ENCODE peak calls at places on chromosomes 3 and 15, in nine cellular contexts. One of them, this sample, is unnamed. For H3K36me3 and H3K4me1, the result is how much of the 10 kb centered on the place peaks cover.

GRCh38 chr15:79086814-79087213 is 3.8 kb downstream of the RASGRF1 start:
- DNase-seq in uterus: no peak
- DNase-seq in CD8-positive, alpha-beta T cell: no peak
- DNase-seq in transverse colon: no peak
- DNase-seq in colonic mucosa: no peak
- DNase-seq in GM23338: no peak
- DNase-seq in HCT116: no peak
- DNase-seq in astrocyte: no peak
- DNase-seq in MM.1S: no peak
- DNase-seq in this sample: no peak

GRCh38 chr15:96209285-96209735 is 121.2 kb upstream of the NR2F2 start:
- DNase-seq in uterus: no peak
- DNase-seq in CD8-positive, alpha-beta T cell: no peak
- DNase-seq in transverse colon: no peak
- DNase-seq in colonic mucosa: no peak
- DNase-seq in GM23338: no peak
- DNase-seq in HCT116: no peak
- DNase-seq in astrocyte: no peak
- DNase-seq in MM.1S: no peak
- DNase-seq in this sample: no peak

GRCh38 chr3:134058728-134059601 is 29.2 kb upstream of the SLCO2A1 start:
- DNase-seq in uterus: no peak
- DNase-seq in CD8-positive, alpha-beta T cell: no peak
- DNase-seq in transverse colon: no peak
- DNase-seq in colonic mucosa: peak
- DNase-seq in GM23338: no peak
- DNase-seq in HCT116: no peak
- DNase-seq in astrocyte: no peak
- DNase-seq in MM.1S: no peak
- DNase-seq in this sample: no peak

GRCh38 chr3:140724856-140725812 is 47.3 kb downstream of the TRIM42 start:
- DNase-seq in uterus: no peak
- DNase-seq in CD8-positive, alpha-beta T cell: no peak
- DNase-seq in transverse colon: no peak
- DNase-seq in colonic mucosa: no peak
- DNase-seq in GM23338: no peak
- DNase-seq in HCT116: no peak
- DNase-seq in astrocyte: no peak
- DNase-seq in MM.1S: no peak
- DNase-seq in this sample: no peak

GRCh38 chr3:143119974-143120715 is 574 bp downstream of the CHST2 start:
- DNase-seq in uterus: no peak
- DNase-seq in CD8-positive, alpha-beta T cell: peak
- DNase-seq in transverse colon: peak
- DNase-seq in colonic mucosa: peak
- DNase-seq in GM23338: peak
- DNase-seq in HCT116: no peak
- DNase-seq in astrocyte: no peak
- DNase-seq in MM.1S: no peak
- DNase-seq in this sample: peak

GRCh38 chr3:66441124-66441523 is 59.7 kb downstream of the LRIG1 start:
- DNase-seq in uterus: no peak
- DNase-seq in CD8-positive, alpha-beta T cell: no peak
- DNase-seq in transverse colon: no peak
- DNase-seq in colonic mucosa: no peak
- DNase-seq in GM23338: peak
- DNase-seq in HCT116: no peak
- DNase-seq in astrocyte: peak
- DNase-seq in MM.1S: no peak
- DNase-seq in this sample: peak

GRCh38 chr15:33111051-33111451 is 83.5 kb downstream of the FMN1 start:
- DNase-seq in uterus: no peak
- DNase-seq in CD8-positive, alpha-beta T cell: no peak
- DNase-seq in transverse colon: no peak
- DNase-seq in colonic mucosa: no peak
- DNase-seq in GM23338: peak
- DNase-seq in HCT116: no peak
- DNase-seq in astrocyte: peak
- DNase-seq in MM.1S: no peak
- DNase-seq in this sample: no peak

GRCh38 chr3:114929971-114930732 is 216.9 kb downstream of the ZBTB20 start:
- DNase-seq in uterus: no peak
- DNase-seq in CD8-positive, alpha-beta T cell: no peak
- DNase-seq in transverse colon: no peak
- DNase-seq in colonic mucosa: no peak
- DNase-seq in GM23338: no peak
- DNase-seq in HCT116: no peak
- DNase-seq in astrocyte: no peak
- DNase-seq in MM.1S: no peak
- DNase-seq in this sample: no peak

DNA sequence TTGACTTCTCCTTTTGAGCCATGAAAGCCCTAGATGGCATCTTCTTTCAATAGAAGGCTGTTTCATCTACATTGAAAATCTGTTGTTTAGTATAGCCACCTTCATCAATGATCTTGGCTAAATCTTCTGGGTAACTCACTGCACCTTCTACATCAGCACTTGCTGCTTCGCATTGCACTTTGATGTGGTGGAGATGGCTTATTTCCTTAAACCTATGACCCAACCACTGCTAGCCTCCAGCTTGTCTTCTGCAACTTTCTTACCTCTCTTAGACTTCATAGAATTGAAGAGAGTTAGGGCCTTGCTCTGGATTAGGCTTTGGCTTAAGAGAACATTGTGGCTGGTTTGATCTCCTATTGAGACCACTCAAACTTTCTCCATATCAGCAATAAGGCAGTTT is 189.8 kb downstream of the PLCL2 start:
- DNase-seq in uterus: no peak
- DNase-seq in CD8-positive, alpha-beta T cell: no peak
- DNase-seq in transverse colon: no peak
- DNase-seq in colonic mucosa: no peak
- DNase-seq in GM23338: no peak
- DNase-seq in HCT116: no peak
- DNase-seq in astrocyte: no peak
- DNase-seq in MM.1S: no peak
- DNase-seq in this sample: no peak
- H3K36me3 ChIP-seq in uterus: under half
- H3K36me3 ChIP-seq in CD8-positive, alpha-beta T cell: under half
- H3K36me3 ChIP-seq in transverse colon: under half
- H3K36me3 ChIP-seq in colonic mucosa: under half
- H3K36me3 ChIP-seq in GM23338: under half
- H3K36me3 ChIP-seq in HCT116: under half
- H3K36me3 ChIP-seq in astrocyte: under half
- H3K36me3 ChIP-seq in MM.1S: under half
- H3K36me3 ChIP-seq in this sample: under half

DNA sequence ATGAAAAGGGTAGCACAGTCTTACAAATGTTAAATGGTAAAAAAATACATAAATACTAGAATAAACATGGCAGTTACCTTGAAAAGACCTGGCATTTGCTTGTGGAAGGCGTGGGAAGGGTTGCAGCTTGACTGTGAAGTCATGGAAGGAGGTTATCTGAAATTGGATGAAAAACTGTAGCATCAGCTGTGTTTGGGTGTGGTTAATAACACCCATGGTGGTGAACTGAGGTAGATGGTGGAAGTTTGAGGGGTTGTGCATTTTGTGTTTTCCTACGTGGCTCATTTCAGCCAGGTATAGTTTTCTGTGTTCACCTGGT is 46.5 kb downstream of the PSMD6 start:
- DNase-seq in uterus: no peak
- DNase-seq in CD8-positive, alpha-beta T cell: no peak
- DNase-seq in transverse colon: no peak
- DNase-seq in colonic mucosa: no peak
- DNase-seq in GM23338: no peak
- DNase-seq in HCT116: no peak
- DNase-seq in astrocyte: no peak
- DNase-seq in MM.1S: no peak
- DNase-seq in this sample: no peak
- H3K4me3 ChIP-seq in uterus: no peak
- H3K4me3 ChIP-seq in CD8-positive, alpha-beta T cell: no peak
- H3K4me3 ChIP-seq in transverse colon: no peak
- H3K4me3 ChIP-seq in colonic mucosa: no peak
- H3K4me3 ChIP-seq in GM23338: no peak
- H3K4me3 ChIP-seq in HCT116: no peak
- H3K4me3 ChIP-seq in astrocyte: no peak
- H3K4me3 ChIP-seq in MM.1S: no peak
- H3K4me3 ChIP-seq in this sample: no peak

GRCh38 chr15:58297639-58298038 is 134.2 kb upstream of the LIPC start:
- DNase-seq in uterus: no peak
- DNase-seq in CD8-positive, alpha-beta T cell: no peak
- DNase-seq in transverse colon: no peak
- DNase-seq in colonic mucosa: no peak
- DNase-seq in GM23338: no peak
- DNase-seq in HCT116: no peak
- DNase-seq in astrocyte: no peak
- DNase-seq in MM.1S: peak
- DNase-seq in this sample: no peak

GRCh38 chr15:58296276-58296675 is 135.5 kb upstream of the LIPC start:
- DNase-seq in uterus: no peak
- DNase-seq in CD8-positive, alpha-beta T cell: no peak
- DNase-seq in transverse colon: no peak
- DNase-seq in colonic mucosa: no peak
- DNase-seq in GM23338: no peak
- DNase-seq in HCT116: no peak
- DNase-seq in astrocyte: no peak
- DNase-seq in MM.1S: no peak
- DNase-seq in this sample: no peak

GRCh38 chr15:58292761-58293175 is 139.0 kb upstream of the LIPC start:
- DNase-seq in uterus: no peak
- DNase-seq in CD8-positive, alpha-beta T cell: no peak
- DNase-seq in transverse colon: no peak
- DNase-seq in colonic mucosa: no peak
- DNase-seq in GM23338: no peak
- DNase-seq in HCT116: no peak
- DNase-seq in astrocyte: peak
- DNase-seq in MM.1S: peak
- DNase-seq in this sample: no peak

GRCh38 chr15:58293622-58294550 is 137.9 kb upstream of the LIPC start:
- DNase-seq in uterus: no peak
- DNase-seq in CD8-positive, alpha-beta T cell: no peak
- DNase-seq in transverse colon: peak
- DNase-seq in colonic mucosa: peak
- DNase-seq in GM23338: no peak
- DNase-seq in HCT116: no peak
- DNase-seq in astrocyte: no peak
- DNase-seq in MM.1S: peak
- DNase-seq in this sample: no peak

DNA sequence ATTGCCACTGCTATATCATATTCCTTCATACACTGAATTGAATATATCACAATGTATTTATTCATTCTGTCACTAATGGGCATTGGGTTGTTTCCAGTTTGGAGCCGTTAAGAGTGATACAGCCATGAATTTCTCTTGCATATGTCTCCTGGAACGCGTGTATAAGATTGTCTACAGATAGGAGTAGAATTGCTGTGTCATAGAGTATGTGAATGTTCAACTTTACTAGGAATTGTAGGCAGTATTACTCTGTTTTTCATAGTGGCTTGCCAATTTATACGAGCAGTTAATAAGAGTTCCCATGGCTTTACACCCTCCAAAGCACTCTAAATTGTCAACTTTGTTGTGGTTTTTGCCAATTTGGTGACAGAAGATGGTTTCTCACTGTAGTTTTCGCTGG is 136.2 kb upstream of the LIPC start:
- DNase-seq in uterus: no peak
- DNase-seq in CD8-positive, alpha-beta T cell: no peak
- DNase-seq in transverse colon: no peak
- DNase-seq in colonic mucosa: no peak
- DNase-seq in GM23338: no peak
- DNase-seq in HCT116: no peak
- DNase-seq in astrocyte: no peak
- DNase-seq in MM.1S: no peak
- DNase-seq in this sample: no peak
- H3K4me1 ChIP-seq in uterus: under half
- H3K4me1 ChIP-seq in CD8-positive, alpha-beta T cell: under half
- H3K4me1 ChIP-seq in transverse colon: under half
- H3K4me1 ChIP-seq in colonic mucosa: under half
- H3K4me1 ChIP-seq in GM23338: under half
- H3K4me1 ChIP-seq in HCT116: under half
- H3K4me1 ChIP-seq in astrocyte: under half
- H3K4me1 ChIP-seq in MM.1S: half or more
- H3K4me1 ChIP-seq in this sample: under half

GRCh38 chr3:129673897-129674797 is 67.7 kb upstream of the PLXND1 start:
- DNase-seq in uterus: no peak
- DNase-seq in CD8-positive, alpha-beta T cell: no peak
- DNase-seq in transverse colon: no peak
- DNase-seq in colonic mucosa: no peak
- DNase-seq in GM23338: no peak
- DNase-seq in HCT116: no peak
- DNase-seq in astrocyte: no peak
- DNase-seq in MM.1S: no peak
- DNase-seq in this sample: no peak
- H3K36me3 ChIP-seq in uterus: under half
- H3K36me3 ChIP-seq in CD8-positive, alpha-beta T cell: under half
- H3K36me3 ChIP-seq in transverse colon: under half
- H3K36me3 ChIP-seq in colonic mucosa: under half
- H3K36me3 ChIP-seq in GM23338: under half
- H3K36me3 ChIP-seq in HCT116: under half
- H3K36me3 ChIP-seq in astrocyte: under half
- H3K36me3 ChIP-seq in MM.1S: under half
- H3K36me3 ChIP-seq in this sample: under half